ENCODE peak calls at places on chromosomes 1 and 21, in eight cellular contexts. One of them, this sample, is unnamed.

GRCh38 chr1:4743978-4744750 is 89.8 kb downstream of the AJAP1 start:
- DNase-seq in T1000: no peak
- DNase-seq in endothelial cell: no peak
- DNase-seq in NCI-H1417: no peak
- DNase-seq in activated T-cell treated with anti-CD3 and anti-CD28 coated beads, Interleukin-2, amount 50 U/mL, for 4 hours: no peak
- DNase-seq in Calu3: no peak
- DNase-seq in tibial artery: no peak
- DNase-seq in BJ: no peak
- DNase-seq in this sample: no peak

GRCh38 chr21:38289697-38290096 is 32.9 kb downstream of the KCNJ15 start:
- DNase-seq in NCI-H1417: no peak
- DNase-seq in T1000: peak; percentile 72
- DNase-seq in tibial artery: no peak
- DNase-seq in BJ: peak; percentile 95
- DNase-seq in activated T-cell treated with anti-CD3 and anti-CD28 coated beads, Interleukin-2, amount 50 U/mL, for 4 hours: no peak
- DNase-seq in endothelial cell: no peak
- DNase-seq in Calu3: no peak
- DNase-seq in this sample: no peak

GRCh38 chr1:72284084-72284397 is 1.7 kb upstream of the NEGR1 start:
- DNase-seq in endothelial cell: no peak
- DNase-seq in NCI-H1417: peak; percentile 92
- DNase-seq in BJ: no peak
- DNase-seq in T1000: no peak
- DNase-seq in Calu3: no peak
- DNase-seq in activated T-cell treated with anti-CD3 and anti-CD28 coated beads, Interleukin-2, amount 50 U/mL, for 4 hours: no peak
- DNase-seq in tibial artery: no peak
- DNase-seq in this sample: no peak

GRCh38 chr1:109369167-109369746 is 28.5 kb downstream of the SORT1 start:
- DNase-seq in Calu3: no peak
- DNase-seq in tibial artery: no peak
- DNase-seq in T1000: no peak
- DNase-seq in BJ: no peak
- DNase-seq in endothelial cell: no peak
- DNase-seq in NCI-H1417: no peak
- DNase-seq in activated T-cell treated with anti-CD3 and anti-CD28 coated beads, Interleukin-2, amount 50 U/mL, for 4 hours: no peak
- DNase-seq in this sample: no peak

GRCh38 chr1:65939636-65940035 is 146.9 kb downstream of the PDE4B start:
- DNase-seq in Calu3: no peak
- DNase-seq in activated T-cell treated with anti-CD3 and anti-CD28 coated beads, Interleukin-2, amount 50 U/mL, for 4 hours: no peak
- DNase-seq in tibial artery: no peak
- DNase-seq in BJ: no peak
- DNase-seq in endothelial cell: no peak
- DNase-seq in NCI-H1417: no peak
- DNase-seq in T1000: no peak
- DNase-seq in this sample: no peak

GRCh38 chr1:200738348-200738732 is 353 bp upstream of the CAMSAP2 start:
- DNase-seq in tibial artery: no peak
- DNase-seq in activated T-cell treated with anti-CD3 and anti-CD28 coated beads, Interleukin-2, amount 50 U/mL, for 4 hours: no peak
- DNase-seq in NCI-H1417: no peak
- DNase-seq in T1000: no peak
- DNase-seq in endothelial cell: no peak
- DNase-seq in Calu3: no peak
- DNase-seq in BJ: no peak
- DNase-seq in this sample: no peak

GRCh38 chr1:3858231-3858981 is 1.1 kb downstream of the DFFB start:
- DNase-seq in BJ: no peak
- DNase-seq in Calu3: peak; percentile 4
- DNase-seq in tibial artery: no peak
- DNase-seq in NCI-H1417: peak; percentile 71
- DNase-seq in T1000: no peak
- DNase-seq in endothelial cell: peak; percentile 18
- DNase-seq in activated T-cell treated with anti-CD3 and anti-CD28 coated beads, Interleukin-2, amount 50 U/mL, for 4 hours: no peak
- DNase-seq in this sample: no peak

GRCh38 chr1:224632381-224632871 is 16.3 kb downstream of the CNIH3 start:
- DNase-seq in T1000: peak; percentile 18
- DNase-seq in tibial artery: no peak
- DNase-seq in endothelial cell: no peak
- DNase-seq in Calu3: no peak
- DNase-seq in activated T-cell treated with anti-CD3 and anti-CD28 coated beads, Interleukin-2, amount 50 U/mL, for 4 hours: no peak
- DNase-seq in NCI-H1417: no peak
- DNase-seq in BJ: no peak
- DNase-seq in this sample: no peak

GRCh38 chr1:221795400-221795799 is 53.5 kb upstream of the DUSP10 start:
- DNase-seq in T1000: no peak
- DNase-seq in Calu3: no peak
- DNase-seq in NCI-H1417: no peak
- DNase-seq in tibial artery: no peak
- DNase-seq in activated T-cell treated with anti-CD3 and anti-CD28 coated beads, Interleukin-2, amount 50 U/mL, for 4 hours: no peak
- DNase-seq in BJ: no peak
- DNase-seq in endothelial cell: no peak
- DNase-seq in this sample: no peak